ENCODE peak calls at places on chromosome 13, in six cellular contexts. R, D, P, V, L and A are unnamed samples.
A peak's percentile ranks its signal among the peaks of the same experiment; 100 is the strongest.

GRCh38 chr13:75687145-75687763 is 51.1 kb downstream of the LMO7 start:
- DNase-seq in R (no peak), D (no peak), P (peak; percentile 4), V (no peak), L (peak; percentile 10), A (peak; percentile 40)

GRCh38 chr13:27360562-27360961 is 63.9 kb upstream of the GTF3A start:
- DNase-seq in R (no peak), D (no peak), P (no peak), V (no peak), L (no peak), A (no peak)

GRCh38 chr13:43309301-43309700 is 285.9 kb downstream of the DNAJC15 start:
- DNase-seq in R (no peak), D (no peak), P (no peak), V (no peak), L (no peak), A (no peak)

GRCh38 chr13:44243198-44243852 is 130.3 kb upstream of the SERP2 start:
- DNase-seq in R (peak; percentile 80), D (no peak), P (peak; percentile 84), V (peak; percentile 70), L (peak; percentile 28), A (peak; percentile 86)

GRCh38 chr13:59837101-59837500 is 326.6 kb downstream of the DIAPH3 start:
- DNase-seq in R (no peak), D (no peak), P (no peak), V (no peak), L (no peak), A (no peak)

GRCh38 chr13:34419025-34419424 is 523.0 kb upstream of the NBEA start:
- DNase-seq in R (peak; percentile 67), D (no peak), P (no peak), V (no peak), L (peak; percentile 68), A (no peak)

GRCh38 chr13:99658266-99658991 is 157.2 kb downstream of the TM9SF2 start:
- DNase-seq in R (peak; percentile 19), D (peak; percentile 66), P (no peak), V (no peak), L (peak; percentile 59), A (peak; percentile 69)

GRCh38 chr13:54945978-54946377 is 1917.4 kb downstream of the OLFM4 start:
- DNase-seq in R (no peak), D (no peak), P (no peak), V (no peak), L (no peak), A (no peak)

GRCh38 chr13:45718063-45718462 is 15.9 kb downstream of the CBY2 start:
- DNase-seq in R (no peak), D (no peak), P (peak; percentile 7), V (no peak), L (peak; percentile 48), A (no peak)

GRCh38 chr13:113077953-113078894 is 27.4 kb upstream of the F7 start:
- DNase-seq in R (peak; percentile 15), D (no peak), P (no peak), V (no peak), L (no peak), A (no peak)

DNA sequence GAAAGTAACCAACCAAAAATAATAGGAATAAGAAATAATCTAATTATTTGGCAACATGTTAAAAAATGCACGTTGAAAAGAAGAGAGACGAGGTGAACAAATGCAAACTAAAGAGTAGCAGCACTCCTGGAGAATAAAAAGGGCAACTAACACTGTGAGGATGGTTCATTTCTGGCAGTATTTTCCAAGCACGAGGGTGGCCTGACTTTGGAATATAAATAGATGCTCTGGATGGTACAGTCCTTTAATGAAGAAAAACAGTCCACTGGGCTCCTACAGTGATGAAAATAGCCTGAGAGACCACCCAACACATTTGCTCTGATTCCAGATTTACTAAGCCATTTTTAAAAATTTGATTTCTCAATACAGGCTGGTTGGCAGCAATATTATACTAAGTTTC is 17.7 kb upstream of the KLF12 start:
- DNase-seq in R (no peak), D (no peak), P (no peak), V (no peak), L (no peak), A (no peak)
- TF ChIP-seq CTCF in R (no peak), D (no peak), P (no peak), V (no peak), L (no peak), A (no peak)

GRCh38 chr13:35720690-35721554 is 244.4 kb upstream of the MAB21L1 start:
- DNase-seq in R (peak; percentile 74), D (no peak), P (peak; percentile 33), V (no peak), L (peak; percentile 89), A (no peak)
- H3K4me3 ChIP-seq in R (peak overlapping the region; percentile 52), D (peak overlapping the region; percentile 18), P (no peak overlapping the region), V (no peak overlapping the region), L (peak overlapping the region; percentile 35), A (peak overlapping the region; percentile 13)

GRCh38 chr13:65064967-65065366 is 2165.2 kb downstream of the PCDH9 start:
- DNase-seq in R (no peak), D (no peak), P (no peak), V (no peak), L (no peak), A (no peak)
- TF ChIP-seq CTCF in R (no peak), D (no peak), P (no peak), V (no peak), L (no peak), A (no peak)

DNA sequence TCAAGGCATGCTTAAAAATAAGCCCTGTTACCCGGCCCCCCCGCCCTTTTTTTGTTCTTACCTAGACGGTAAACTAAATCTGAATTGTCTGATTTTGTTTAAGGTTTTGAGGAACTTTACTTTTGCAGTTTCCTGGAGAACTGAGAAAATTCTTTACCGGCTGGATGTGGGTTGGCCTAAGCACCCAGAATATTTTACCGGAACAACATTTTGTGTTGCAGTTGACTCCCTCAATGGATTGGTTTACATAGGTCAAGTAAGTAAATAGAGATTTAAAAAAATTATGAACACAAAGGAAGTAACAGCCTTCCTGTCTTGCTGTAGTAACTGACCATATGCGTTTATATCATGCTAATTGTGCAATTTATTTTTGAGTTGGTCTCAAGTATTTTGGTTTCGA is 777 bp downstream of the NHLRC3 start:
- DNase-seq in R (no peak), D (no peak), P (peak; percentile 25), V (no peak), L (no peak), A (no peak)
- H3K4me3 ChIP-seq in R (peak overlapping the region; percentile 97), D (peak overlapping the region; percentile 92), P (peak overlapping the region; percentile 93), V (peak overlapping the region; percentile 73), L (peak overlapping the region; percentile 73), A (peak overlapping the region; percentile 98)

DNA sequence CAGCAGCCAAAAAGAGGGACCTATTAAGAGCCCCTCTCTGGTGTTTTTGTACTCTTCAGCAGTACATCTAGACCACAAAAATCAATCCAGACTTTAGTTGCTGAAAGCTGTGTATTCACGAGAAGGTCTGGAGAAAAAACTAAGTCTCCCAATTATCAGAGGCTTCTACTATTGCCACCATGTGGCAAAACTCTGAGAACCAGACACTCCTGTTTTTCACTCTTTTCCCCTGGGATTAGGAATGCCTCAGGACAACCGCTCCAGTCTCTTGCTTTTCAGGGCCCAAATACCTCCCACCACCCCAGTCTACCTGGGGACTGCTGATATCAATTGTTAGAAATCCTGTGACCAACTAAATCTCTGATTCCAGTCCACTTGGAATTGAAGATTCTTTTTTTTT is 30.1 kb upstream of the OBI1 start:
- DNase-seq in R (no peak), D (no peak), P (no peak), V (no peak), L (no peak), A (no peak)
- TF ChIP-seq CTCF in R (peak; percentile 33), D (no peak), P (no peak), V (peak; percentile 10), L (no peak), A (peak; percentile 35)

GRCh38 chr13:94972262-94972661 is 259.9 kb upstream of the SOX21 start:
- DNase-seq in R (no peak), D (no peak), P (no peak), V (no peak), L (no peak), A (no peak)

GRCh38 chr13:94968040-94968756 is 255.9 kb upstream of the SOX21 start:
- DNase-seq in R (peak; percentile 23), D (no peak), P (no peak), V (no peak), L (peak; percentile 66), A (no peak)

GRCh38 chr13:94967183-94968039 is 255.1 kb upstream of the SOX21 start:
- DNase-seq in R (peak; percentile 40), D (no peak), P (no peak), V (no peak), L (peak; percentile 79), A (no peak)

GRCh38 chr13:94966380-94966779 is 254.0 kb upstream of the SOX21 start:
- DNase-seq in R (no peak), D (no peak), P (no peak), V (no peak), L (peak; percentile 37), A (no peak)

DNA sequence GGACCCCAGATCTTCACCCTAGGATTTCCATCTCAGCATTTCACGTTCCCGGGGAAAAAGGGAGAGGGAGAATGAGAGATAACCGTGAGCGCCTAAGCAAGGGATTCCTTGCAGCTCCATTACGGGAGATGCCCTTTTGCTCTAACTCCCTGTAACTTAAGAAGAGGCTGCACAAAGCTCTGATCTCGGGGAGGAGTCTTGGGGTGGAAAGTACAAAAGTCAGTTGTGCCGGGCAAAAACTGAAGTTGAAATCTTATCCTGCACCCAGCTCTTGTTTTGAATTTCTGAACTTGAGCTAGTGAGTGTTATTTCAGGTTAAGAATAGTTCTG is 256.4 kb upstream of the SOX21 start:
- DNase-seq in R (no peak), D (no peak), P (no peak), V (no peak), L (no peak), A (no peak)
- H3K4me3 ChIP-seq in R (no peak overlapping the region), D (no peak overlapping the region), P (no peak overlapping the region), V (no peak overlapping the region), L (peak overlapping the region; percentile 66), A (peak overlapping the region; percentile 55)

GRCh38 chr13:24230428-24231072 is 70.0 kb downstream of the SPATA13 start:
- DNase-seq in R (no peak), D (no peak), P (no peak), V (no peak), L (no peak), A (no peak)

GRCh38 chr13:24232037-24232436 is 71.5 kb downstream of the SPATA13 start:
- DNase-seq in R (no peak), D (no peak), P (no peak), V (no peak), L (no peak), A (no peak)

GRCh38 chr13:24225930-24226329 is 65.4 kb downstream of the SPATA13 start:
- DNase-seq in R (no peak), D (no peak), P (no peak), V (no peak), L (no peak), A (no peak)

GRCh38 chr13:24226762-24227161 is 66.2 kb downstream of the SPATA13 start:
- DNase-seq in R (no peak), D (no peak), P (no peak), V (no peak), L (no peak), A (no peak)

GRCh38 chr13:24228852-24229458 is 68.4 kb downstream of the SPATA13 start:
- DNase-seq in R (peak; percentile 40), D (no peak), P (peak; percentile 66), V (peak; percentile 41), L (peak; percentile 53), A (peak; percentile 65)
- TF ChIP-seq CTCF in R (peak; percentile 92), D (peak; percentile 77), P (peak; percentile 94), V (peak; percentile 85), L (peak; percentile 90), A (peak; percentile 94)